ENCODE peak calls at places on chromosome X, in four cellular contexts. H, S, W and P are unnamed samples.

GRCh38 chrX:131752493-131753198 is 208.8 kb downstream of the OR13H1 start:
- DNase-seq in H (peak), S (no peak), W (peak), P (peak)

GRCh38 chrX:100636321-100636991 is at the start of gene TSPAN6:
- DNase-seq in H (peak), S (peak), W (no peak), P (peak)

GRCh38 chrX:154654925-154655324 is 1.5 kb upstream of the CTAG2 start:
- DNase-seq in H (no peak), S (no peak), W (no peak), P (no peak)

GRCh38 chrX:9682456-9682855 is 83.2 kb downstream of the GPR143 start:
- DNase-seq in H (no peak), S (no peak), W (no peak), P (no peak)

GRCh38 chrX:133953785-133954355 is 31.5 kb downstream of the GPC3 start:
- DNase-seq in H (no peak), S (no peak), W (no peak), P (no peak)

GRCh38 chrX:110699109-110699508 is 96.5 kb downstream of the CHRDL1 start:
- DNase-seq in H (no peak), S (no peak), W (no peak), P (no peak)

GRCh38 chrX:20116575-20117240 is at the start of gene MAP7D2:
- DNase-seq in H (no peak), S (no peak), W (no peak), P (no peak)

GRCh38 chrX:138756234-138756633 is 44.7 kb upstream of the FGF13 start:
- DNase-seq in H (peak), S (no peak), W (no peak), P (no peak)

GRCh38 chrX:114800719-114801118 is 216.7 kb downstream of the IL13RA2 start:
- DNase-seq in H (no peak), S (no peak), W (no peak), P (no peak)

GRCh38 chrX:53282313-53282712 is 929 bp upstream of the IQSEC2 start:
- DNase-seq in H (peak), S (no peak), W (no peak), P (no peak)

GRCh38 chrX:153551135-153551534 is 33.7 kb downstream of the ATP2B3 start:
- DNase-seq in H (no peak), S (no peak), W (no peak), P (no peak)

GRCh38 chrX:129678176-129678880 is 23.6 kb upstream of the APLN start:
- DNase-seq in H (peak), S (no peak), W (no peak), P (peak)

GRCh38 chrX:32448320-32448719 is 763.0 kb downstream of the DMD start:
- DNase-seq in H (no peak), S (no peak), W (peak), P (no peak)

GRCh38 chrX:37746268-37746931 is 33.5 kb upstream of the CYBB start:
- DNase-seq in H (no peak), S (no peak), W (peak), P (no peak)

GRCh38 chrX:54492340-54492739 is 3.7 kb downstream of the FGD1 start:
- DNase-seq in H (no peak), S (no peak), W (no peak), P (no peak)

GRCh38 chrX:10447577-10448214 is 172.7 kb downstream of the MID1 start:
- DNase-seq in H (no peak), S (no peak), W (no peak), P (no peak)

GRCh38 chrX:141405878-141406492 is 163.7 kb upstream of the SPANXC start:
- DNase-seq in H (no peak), S (no peak), W (no peak), P (no peak)
- TF ChIP-seq EP300 in H (no peak), S (no peak), W (no peak), P (no peak)

DNA sequence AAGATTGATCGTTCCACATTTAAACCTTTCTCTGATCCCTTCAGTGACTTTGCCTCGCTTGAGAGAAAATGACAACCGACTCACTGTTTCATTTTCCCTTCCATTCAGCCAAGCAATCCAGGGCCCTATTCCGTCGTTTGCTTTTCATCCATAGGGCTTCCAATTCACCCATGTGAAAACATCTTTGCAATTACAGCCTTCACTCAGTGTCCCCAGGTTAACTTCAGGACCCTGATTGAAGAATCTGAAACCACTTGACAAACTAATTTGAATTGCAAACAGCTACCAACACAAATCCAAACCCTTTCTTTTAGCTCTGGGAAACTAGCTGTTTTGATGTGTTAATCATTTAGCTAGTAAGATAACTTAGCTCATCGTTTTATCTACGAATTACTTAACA is 120.2 kb upstream of the FAM9C start:
- DNase-seq in H (no peak), S (no peak), W (no peak), P (no peak)
- TF ChIP-seq EP300 in H (no peak), S (no peak), W (no peak), P (no peak)

DNA sequence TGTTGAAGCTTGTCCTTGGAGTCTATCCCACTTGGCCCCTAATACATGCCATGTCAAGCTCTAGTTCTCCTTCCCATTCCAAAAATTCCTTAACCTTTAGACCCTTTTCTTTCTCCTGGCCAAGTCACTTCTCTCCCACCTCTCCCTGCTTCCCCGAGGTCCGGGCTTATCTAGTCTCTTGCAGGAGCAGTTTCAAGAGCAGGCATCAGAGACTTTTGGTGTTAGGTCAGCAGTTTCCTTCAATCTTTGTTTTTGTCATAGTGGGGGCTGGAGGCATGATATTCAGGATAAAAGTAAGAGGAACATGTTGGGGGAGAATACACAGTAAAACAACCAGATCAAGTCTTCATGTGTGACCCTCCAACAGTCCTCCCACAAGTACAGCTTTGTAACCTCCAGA is 11.5 kb upstream of the IDS start:
- DNase-seq in H (no peak), S (no peak), W (no peak), P (no peak)
- TF ChIP-seq EP300 in H (no peak), S (no peak), W (no peak), P (no peak)

DNA sequence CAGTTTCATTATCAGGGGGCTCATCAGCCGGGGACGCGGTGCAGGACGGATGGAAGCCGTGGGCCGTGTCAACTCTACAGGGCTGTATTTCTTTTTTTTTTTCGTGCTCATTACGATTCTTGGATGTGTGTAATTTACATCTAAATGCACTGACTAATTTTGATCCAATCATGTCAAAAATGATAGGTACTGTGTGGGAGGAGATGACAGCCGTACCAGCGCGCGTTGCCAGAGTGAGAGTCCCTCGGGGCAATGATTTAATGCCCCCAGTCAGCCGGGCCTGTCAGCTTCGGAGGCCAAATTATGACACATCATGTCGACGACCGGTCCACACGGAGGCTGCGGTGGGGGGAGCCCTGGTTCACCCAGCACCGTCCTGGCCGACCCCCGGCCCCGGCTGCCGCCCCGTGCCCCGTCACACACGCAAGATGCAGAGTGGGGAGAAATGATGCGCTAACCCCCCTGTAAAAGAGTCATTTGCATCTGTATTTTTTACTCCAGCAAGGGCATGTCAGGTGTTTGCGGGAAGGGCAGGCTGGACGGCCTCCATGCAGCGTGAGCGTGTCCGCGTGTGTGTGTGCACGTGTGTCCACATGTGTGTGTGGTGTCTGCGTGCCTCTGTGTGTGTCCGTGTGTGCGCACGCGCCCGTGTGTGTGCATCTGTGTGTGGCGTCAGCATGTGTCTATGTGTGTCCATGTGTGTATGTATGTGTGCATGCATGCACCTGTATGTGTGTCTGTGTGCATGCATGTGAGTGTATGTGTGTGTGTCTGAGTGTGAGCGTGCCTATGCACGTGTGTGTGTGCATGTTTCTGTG is 74.3 kb upstream of the PPP2R3B start:
- DNase-seq in H (no peak), S (no peak), W (no peak), P (peak)
- TF ChIP-seq EP300 in H (no peak), S (no peak), W (no peak), P (no peak)